ENCODE peak calls at places on chromosomes 11 and 22, in six cellular contexts. One of them, this sample, is unnamed.

GRCh38 chr11:69537126-69537525 is 55.7 kb downstream of the LINC01488 start:
- DNase-seq in HCT116: no peak
- DNase-seq in GM12878: no peak
- DNase-seq in A549: no peak
- DNase-seq in H1: no peak
- DNase-seq in K562: peak; percentile 3
- DNase-seq in this sample: no peak

GRCh38 chr22:44000123-44000522 is 24.0 kb upstream of the PARVB start:
- DNase-seq in HCT116: no peak
- DNase-seq in GM12878: no peak
- DNase-seq in A549: no peak
- DNase-seq in H1: no peak
- DNase-seq in K562: no peak
- DNase-seq in this sample: no peak

GRCh38 chr22:30305906-30306628 is 16.8 kb upstream of the CASTOR1 start:
- DNase-seq in HCT116: no peak
- DNase-seq in GM12878: no peak
- DNase-seq in A549: no peak
- DNase-seq in H1: no peak
- DNase-seq in K562: no peak
- DNase-seq in this sample: peak; percentile 60

GRCh38 chr22:49295465-49295743 is 532.3 kb downstream of the BRD1 start:
- DNase-seq in HCT116: no peak
- DNase-seq in GM12878: no peak
- DNase-seq in A549: no peak
- DNase-seq in H1: no peak
- DNase-seq in K562: no peak
- DNase-seq in this sample: no peak

GRCh38 chr11:92272651-92273050 is 48.0 kb downstream of the FAT3 start:
- DNase-seq in HCT116: no peak
- DNase-seq in GM12878: no peak
- DNase-seq in A549: no peak
- DNase-seq in H1: no peak
- DNase-seq in K562: no peak
- DNase-seq in this sample: no peak

GRCh38 chr11:77057938-77058474 is 8.8 kb upstream of the CAPN5 start:
- DNase-seq in HCT116: no peak
- DNase-seq in GM12878: no peak
- DNase-seq in A549: no peak
- DNase-seq in H1: no peak
- DNase-seq in K562: no peak
- DNase-seq in this sample: no peak

GRCh38 chr22:49641770-49642313 is 185.8 kb downstream of the BRD1 start:
- DNase-seq in HCT116: no peak
- DNase-seq in GM12878: no peak
- DNase-seq in A549: no peak
- DNase-seq in H1: no peak
- DNase-seq in K562: no peak
- DNase-seq in this sample: no peak

GRCh38 chr11:8631395-8632110 is 37.5 kb upstream of the STK33 start:
- DNase-seq in HCT116: no peak
- DNase-seq in GM12878: no peak
- DNase-seq in A549: no peak
- DNase-seq in H1: no peak
- DNase-seq in K562: no peak
- DNase-seq in this sample: no peak

GRCh38 chr11:35677904-35678303 is 15.3 kb downstream of the TRIM44 start:
- DNase-seq in HCT116: no peak
- DNase-seq in GM12878: no peak
- DNase-seq in A549: no peak
- DNase-seq in H1: no peak
- DNase-seq in K562: no peak
- DNase-seq in this sample: no peak

GRCh38 chr11:2995091-2995561 is 3.0 kb upstream of the NAP1L4 start:
- DNase-seq in HCT116: no peak
- DNase-seq in GM12878: no peak
- DNase-seq in A549: no peak
- DNase-seq in H1: no peak
- DNase-seq in K562: no peak
- DNase-seq in this sample: no peak

GRCh38 chr11:15819679-15820286 is 536.6 kb downstream of the SOX6 start:
- DNase-seq in HCT116: peak; percentile 29
- DNase-seq in GM12878: no peak
- DNase-seq in A549: peak; percentile 60
- DNase-seq in H1: peak; percentile 25
- DNase-seq in K562: peak; percentile 58
- DNase-seq in this sample: peak; percentile 49

GRCh38 chr11:34656062-34656720 is 35.3 kb downstream of the EHF start:
- DNase-seq in HCT116: no peak
- DNase-seq in GM12878: no peak
- DNase-seq in A549: no peak
- DNase-seq in H1: no peak
- DNase-seq in K562: no peak
- DNase-seq in this sample: no peak

GRCh38 chr22:31451709-31452571 is 37.7 kb downstream of the EIF4ENIF1 start:
- DNase-seq in HCT116: peak; percentile 21
- DNase-seq in GM12878: peak; percentile 15
- DNase-seq in A549: peak; percentile 52
- DNase-seq in H1: no peak
- DNase-seq in K562: peak; percentile 18
- DNase-seq in this sample: peak; percentile 54

GRCh38 chr11:57348636-57349323 is 10.6 kb downstream of the P2RX3 start:
- DNase-seq in HCT116: no peak
- DNase-seq in GM12878: no peak
- DNase-seq in A549: no peak
- DNase-seq in H1: no peak
- DNase-seq in K562: no peak
- DNase-seq in this sample: no peak

GRCh38 chr11:60783911-60784310 is 1.2 kb upstream of the MS4A10 start:
- DNase-seq in HCT116: no peak
- DNase-seq in GM12878: no peak
- DNase-seq in A549: no peak
- DNase-seq in H1: no peak
- DNase-seq in K562: no peak
- DNase-seq in this sample: no peak

GRCh38 chr11:843818-844692 is 1.4 kb downstream of the TSPAN4 start:
- DNase-seq in HCT116: no peak
- DNase-seq in GM12878: no peak
- DNase-seq in A549: peak; percentile 96
- DNase-seq in H1: peak; percentile 89
- DNase-seq in K562: peak; percentile 49
- DNase-seq in this sample: no peak

GRCh38 chr22:26406118-26406517 is 22.9 kb upstream of the ASPHD2 start:
- DNase-seq in HCT116: no peak
- DNase-seq in GM12878: no peak
- DNase-seq in A549: peak; percentile 14
- DNase-seq in H1: no peak
- DNase-seq in K562: no peak
- DNase-seq in this sample: no peak

GRCh38 chr11:131064373-131064991 is 148.2 kb upstream of the SNX19 start:
- DNase-seq in HCT116: peak; percentile 13
- DNase-seq in GM12878: peak; percentile 5
- DNase-seq in A549: peak; percentile 52
- DNase-seq in H1: peak; percentile 82
- DNase-seq in K562: peak; percentile 65
- DNase-seq in this sample: peak; percentile 73

GRCh38 chr11:98183034-98183433 is 837.7 kb upstream of the CNTN5 start:
- DNase-seq in HCT116: no peak
- DNase-seq in GM12878: no peak
- DNase-seq in A549: no peak
- DNase-seq in H1: no peak
- DNase-seq in K562: no peak
- DNase-seq in this sample: no peak

GRCh38 chr11:34890812-34891211 is 25.4 kb downstream of the APIP start:
- DNase-seq in HCT116: peak; percentile 56
- DNase-seq in GM12878: no peak
- DNase-seq in A549: peak; percentile 68
- DNase-seq in H1: no peak
- DNase-seq in K562: no peak
- DNase-seq in this sample: peak; percentile 35

GRCh38 chr11:67355023-67355793 is 1.9 kb upstream of the POLD4 start:
- DNase-seq in HCT116: no peak
- DNase-seq in GM12878: no peak
- DNase-seq in A549: peak; percentile 40
- DNase-seq in H1: no peak
- DNase-seq in K562: no peak
- DNase-seq in this sample: no peak

GRCh38 chr11:67357831-67358555 is 4.6 kb upstream of the POLD4 start:
- DNase-seq in HCT116: no peak
- DNase-seq in GM12878: no peak
- DNase-seq in A549: peak; percentile 61
- DNase-seq in H1: no peak
- DNase-seq in K562: peak; percentile 1
- DNase-seq in this sample: no peak

GRCh38 chr11:67356551-67356866 is 3.2 kb upstream of the POLD4 start:
- DNase-seq in HCT116: no peak
- DNase-seq in GM12878: no peak
- DNase-seq in A549: no peak
- DNase-seq in H1: no peak
- DNase-seq in K562: no peak
- DNase-seq in this sample: no peak

GRCh38 chr11:67355794-67356550 is 2.6 kb upstream of the POLD4 start:
- DNase-seq in HCT116: no peak
- DNase-seq in GM12878: no peak
- DNase-seq in A549: peak; percentile 20
- DNase-seq in H1: no peak
- DNase-seq in K562: no peak
- DNase-seq in this sample: no peak

DNA sequence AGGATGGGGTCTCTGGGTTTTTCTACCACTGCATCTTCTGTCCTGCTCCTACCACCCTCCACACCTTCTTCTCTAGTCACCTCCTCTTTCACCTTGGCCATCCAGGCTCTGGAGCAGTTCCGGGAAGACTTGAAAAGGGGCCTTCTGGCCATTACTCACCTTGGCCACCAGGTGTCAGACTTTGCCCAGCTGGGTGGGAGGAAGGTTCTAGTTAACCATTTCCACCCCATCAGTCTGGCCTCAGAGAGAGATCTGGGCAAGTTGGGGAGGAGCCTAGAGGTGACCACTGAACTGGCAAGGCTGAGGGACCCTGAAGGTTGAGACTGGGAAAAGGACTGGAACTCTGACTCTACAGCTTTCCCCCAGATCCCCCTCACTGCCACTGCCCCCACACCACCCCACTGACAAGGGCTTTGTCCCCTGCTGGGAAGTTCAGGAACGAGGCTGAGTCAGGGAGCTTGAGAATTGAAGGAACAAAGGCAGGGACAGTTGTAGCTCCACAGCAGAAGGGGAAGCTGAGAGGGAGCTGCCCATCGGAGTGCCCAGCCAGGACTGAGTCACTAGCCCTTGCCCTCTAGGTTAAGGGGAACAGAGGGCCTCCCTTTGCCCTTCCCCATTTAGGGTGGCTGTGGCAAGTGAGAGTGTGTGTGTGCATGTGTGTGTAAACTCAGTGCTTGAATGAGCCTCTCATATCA is 3.7 kb upstream of the POLD4 start:
- DNase-seq in HCT116: no peak
- DNase-seq in GM12878: no peak
- DNase-seq in A549: peak; percentile 90
- DNase-seq in H1: no peak
- DNase-seq in K562: peak; percentile 70
- DNase-seq in this sample: peak; percentile 91
- TF ChIP-seq POLR2A in HCT116: no peak
- TF ChIP-seq POLR2A in GM12878: no peak
- TF ChIP-seq POLR2A in A549: no peak
- TF ChIP-seq POLR2A in H1: no peak
- TF ChIP-seq POLR2A in K562: no peak
- TF ChIP-seq POLR2A in this sample: no peak

GRCh38 chr11:41499429-41499828 is 40.0 kb upstream of the LRRC4C start:
- DNase-seq in HCT116: no peak
- DNase-seq in GM12878: no peak
- DNase-seq in A549: no peak
- DNase-seq in H1: no peak
- DNase-seq in K562: no peak
- DNase-seq in this sample: no peak

GRCh38 chr11:41494716-41495115 is 35.3 kb upstream of the LRRC4C start:
- DNase-seq in HCT116: no peak
- DNase-seq in GM12878: no peak
- DNase-seq in A549: no peak
- DNase-seq in H1: no peak
- DNase-seq in K562: no peak
- DNase-seq in this sample: no peak

GRCh38 chr11:41497974-41498373 is 38.5 kb upstream of the LRRC4C start:
- DNase-seq in HCT116: no peak
- DNase-seq in GM12878: no peak
- DNase-seq in A549: no peak
- DNase-seq in H1: peak; percentile 53
- DNase-seq in K562: no peak
- DNase-seq in this sample: no peak

GRCh38 chr11:41498726-41499125 is 39.3 kb upstream of the LRRC4C start:
- DNase-seq in HCT116: no peak
- DNase-seq in GM12878: no peak
- DNase-seq in A549: peak; percentile 7
- DNase-seq in H1: no peak
- DNase-seq in K562: no peak
- DNase-seq in this sample: peak; percentile 4
- TF ChIP-seq MAX in HCT116: no peak
- TF ChIP-seq MAX in GM12878: no peak
- TF ChIP-seq MAX in A549: no peak
- TF ChIP-seq MAX in H1: no peak
- TF ChIP-seq MAX in K562: no peak
- TF ChIP-seq MAX in this sample: no peak

GRCh38 chr11:118265954-118266353 is 1.9 kb upstream of the MPZL2 start:
- DNase-seq in HCT116: no peak
- DNase-seq in GM12878: no peak
- DNase-seq in A549: no peak
- DNase-seq in H1: no peak
- DNase-seq in K562: no peak
- DNase-seq in this sample: no peak
- TF ChIP-seq POLR2A in HCT116: no peak
- TF ChIP-seq POLR2A in GM12878: no peak
- TF ChIP-seq POLR2A in A549: no peak
- TF ChIP-seq POLR2A in H1: no peak
- TF ChIP-seq POLR2A in K562: no peak
- TF ChIP-seq POLR2A in this sample: no peak

DNA sequence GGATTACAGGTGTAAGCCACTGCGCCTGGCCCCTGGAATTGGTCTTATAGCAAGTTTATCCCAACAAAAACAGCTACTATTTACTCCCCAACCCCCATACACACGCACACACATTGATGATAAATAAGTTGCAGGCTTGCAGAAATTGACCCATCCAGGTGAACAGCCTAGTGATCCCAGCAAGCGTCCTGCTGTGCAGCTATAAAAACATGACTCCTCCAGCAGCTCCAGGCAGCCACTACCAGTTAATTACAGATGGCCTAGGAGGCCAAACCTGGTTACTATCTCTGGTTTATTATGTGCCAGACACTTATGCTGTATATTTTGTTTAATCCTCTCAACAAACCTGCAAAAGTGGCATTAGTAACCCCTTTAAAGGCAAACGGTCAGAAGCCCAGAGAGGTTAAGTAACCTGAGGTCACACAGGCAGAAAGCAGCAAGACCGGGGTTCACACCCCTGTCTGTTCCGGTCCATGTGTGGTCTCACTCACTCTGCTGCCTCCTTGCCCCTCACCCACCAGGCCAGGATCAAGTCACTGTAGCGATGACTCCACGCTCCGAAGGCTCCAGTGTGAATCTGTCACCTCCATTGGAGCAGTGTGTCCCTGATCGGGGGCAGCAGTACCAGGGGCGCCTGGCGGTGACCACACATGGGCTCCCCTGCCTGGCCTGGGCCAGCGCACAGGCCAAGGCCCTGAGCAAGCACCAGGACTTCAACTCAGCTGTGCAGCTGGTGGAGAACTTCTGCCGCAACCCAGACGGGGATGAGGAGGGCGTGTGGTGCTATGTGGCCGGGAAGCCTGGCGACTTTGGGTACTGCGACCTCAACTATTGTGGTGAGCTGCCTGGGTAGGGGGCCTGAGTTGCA is 6.6 kb downstream of the F2 start:
- DNase-seq in HCT116: no peak
- DNase-seq in GM12878: no peak
- DNase-seq in A549: no peak
- DNase-seq in H1: no peak
- DNase-seq in K562: no peak
- DNase-seq in this sample: no peak
- TF ChIP-seq MAX in HCT116: no peak
- TF ChIP-seq MAX in GM12878: no peak
- TF ChIP-seq MAX in A549: no peak
- TF ChIP-seq MAX in H1: no peak
- TF ChIP-seq MAX in K562: no peak
- TF ChIP-seq MAX in this sample: no peak

This sample was measured in NB4.